ENCODE peak calls at places on chromosomes 1 and 21, in five cellular contexts. Z, Q, G, F and K are unnamed samples.

GRCh38 chr21:45615145-45615711 is 28.3 kb upstream of the PCBP3 start:
- DNase-seq in Q (peak), Z (peak), G (no peak), F (peak), K (no peak)

GRCh38 chr1:37763791-37764741 is 854 bp downstream of the EPHA10 start:
- DNase-seq in G (no peak), F (peak), Q (no peak), Z (no peak), K (no peak)

GRCh38 chr21:42463861-42464515 is 32.0 kb downstream of the RSPH1 start:
- DNase-seq in Q (peak), F (peak), Z (no peak), G (peak), K (no peak)

GRCh38 chr1:205543351-205544305 is 39.2 kb downstream of the CDK18 start:
- DNase-seq in Z (no peak), Q (peak), G (peak), F (peak), K (peak)

GRCh38 chr1:192061556-192061955 is 96.7 kb upstream of the RGS18 start:
- DNase-seq in Z (no peak), F (no peak), G (no peak), Q (no peak), K (no peak)

GRCh38 chr1:97593192-97593591 is 327.6 kb downstream of the DPYD start:
- DNase-seq in Q (no peak), G (no peak), Z (no peak), F (no peak), K (no peak)

GRCh38 chr21:31623664-31624063 is 35.8 kb upstream of the SOD1 start:
- DNase-seq in Z (no peak), G (no peak), Q (no peak), F (no peak), K (no peak)

GRCh38 chr1:37238376-37239224 is 204.3 kb upstream of the GRIK3 start:
- DNase-seq in Q (no peak), Z (no peak), F (no peak), G (no peak), K (no peak)

GRCh38 chr1:205711105-205712048 is 31.1 kb upstream of the SLC45A3 start:
- DNase-seq in Z (no peak), Q (no peak), G (peak), F (peak), K (no peak)

GRCh38 chr21:32367158-32367557 is 25.7 kb downstream of the URB1 start:
- DNase-seq in Z (no peak), G (no peak), Q (no peak), F (no peak), K (no peak)

GRCh38 chr1:41629571-41629970 is 145.1 kb upstream of the EDN2 start:
- DNase-seq in Q (no peak), G (no peak), F (peak), Z (no peak), K (no peak)

GRCh38 chr1:161082483-161082882 is 6.9 kb downstream of the NECTIN4 start:
- DNase-seq in Z (no peak), Q (no peak), F (no peak), G (no peak), K (no peak)

GRCh38 chr21:21183092-21183491 is 184.9 kb downstream of the NCAM2 start:
- DNase-seq in Q (no peak), Z (no peak), F (no peak), G (no peak), K (no peak)

GRCh38 chr1:12488666-12489354 is 129.2 kb downstream of the DHRS3 start:
- DNase-seq in Q (no peak), Z (no peak), G (no peak), F (peak), K (no peak)

GRCh38 chr21:30719401-30719800 is 824 bp upstream of the KRTAP21-3 start:
- DNase-seq in Z (no peak), G (no peak), F (no peak), Q (no peak), K (no peak)

GRCh38 chr21:44569861-44570517 is 3.5 kb upstream of the KRTAP10-4 start:
- DNase-seq in F (no peak), Z (no peak), G (no peak), Q (no peak), K (no peak)

GRCh38 chr1:41367102-41367537 is 5.9 kb downstream of the FOXO6 start:
- DNase-seq in F (no peak), Q (no peak), G (no peak), Z (no peak), K (no peak)

GRCh38 chr1:235954306-235955283 is 87.9 kb upstream of the LYST start:
- DNase-seq in Q (peak), Z (no peak), F (no peak), G (no peak), K (no peak)

GRCh38 chr1:156664949-156665411 is 12.2 kb downstream of the NES start:
- DNase-seq in G (no peak), Z (no peak), F (no peak), Q (peak), K (no peak)

GRCh38 chr1:6123816-6124215 is 56.3 kb downstream of the CHD5 start:
- DNase-seq in Z (no peak), Q (peak), F (no peak), G (no peak), K (no peak)

GRCh38 chr21:28791595-28792282 is 200.9 kb downstream of the LTN1 start:
- DNase-seq in Q (no peak), Z (no peak), G (no peak), F (no peak), K (no peak)

GRCh38 chr1:27306892-27307850 is 14.8 kb upstream of the TMEM222 start:
- DNase-seq in Q (no peak), Z (no peak), F (no peak), G (no peak), K (no peak)

GRCh38 chr1:226677121-226678020 is 61.7 kb downstream of the ITPKB start:
- DNase-seq in G (peak), F (peak), Q (peak), Z (no peak), K (peak)

GRCh38 chr1:71033136-71033535 is 14.5 kb downstream of the PTGER3 start:
- DNase-seq in G (no peak), Q (no peak), Z (no peak), F (no peak), K (no peak)

GRCh38 chr1:30191154-30191702 is 532.2 kb downstream of the MATN1 start:
- DNase-seq in Q (no peak), G (peak), Z (no peak), F (peak), K (no peak)

GRCh38 chr21:38284221-38284620 is 27.4 kb downstream of the KCNJ15 start:
- DNase-seq in Z (no peak), G (no peak), Q (no peak), F (no peak), K (no peak)

GRCh38 chr1:68255301-68255700 is 23.0 kb upstream of the WLS start:
- DNase-seq in Q (no peak), F (no peak), G (no peak), Z (no peak), K (no peak)

GRCh38 chr1:107010582-107010981 is 45.9 kb upstream of the PRMT6 start:
- DNase-seq in G (no peak), Z (no peak), F (no peak), Q (no peak), K (no peak)

GRCh38 chr1:109873278-109874175 is 37.1 kb upstream of the CSF1 start:
- DNase-seq in Z (no peak), G (no peak), Q (no peak), F (peak), K (no peak)

GRCh38 chr1:10694274-10694632 is 102.2 kb downstream of the CASZ1 start:
- DNase-seq in G (peak), Z (no peak), F (no peak), Q (peak), K (no peak)

GRCh38 chr1:17586172-17586963 is 46.9 kb downstream of the ARHGEF10L start:
- DNase-seq in Z (no peak), Q (no peak), F (peak), G (no peak), K (no peak)

GRCh38 chr1:85569122-85569521 is 11.4 kb upstream of the CCN1 start:
- DNase-seq in Q (no peak), G (no peak), Z (no peak), F (peak), K (no peak)

GRCh38 chr1:164637461-164638375 is 78.7 kb downstream of the PBX1 start:
- DNase-seq in G (peak), Q (no peak), Z (no peak), F (peak), K (no peak)

GRCh38 chr1:86068126-86068805 is 88.3 kb downstream of the COL24A1 start:
- DNase-seq in G (no peak), Z (no peak), F (peak), Q (no peak), K (no peak)

GRCh38 chr1:59332983-59333382 is 36.1 kb downstream of the FGGY start:
- DNase-seq in Q (no peak), G (no peak), Z (no peak), F (peak), K (no peak)